ENCODE peak calls at places on chromosomes 1 and 21, in seven cellular contexts. O is fibroblast of the conjunctiva; Y is stimulated activated CD8-positive, alpha-beta memory T cell treated with anti-CD3 and anti-CD28 coated beads, Interleukin-12 subunit alpha, Interleukin-12 subunit beta, amount 100 ng/mL, for 1 hour; V is ELR; B is activated CD8-positive, alpha-beta memory T cell treated with anti-CD3 and anti-CD28 coated beads, Interleukin-2, amount 50 U/mL, for 48 hours; Z is colonic mucosa; Q is RKO. P is an unnamed sample.

GRCh38 chr1:200429221-200429751 is 19.4 kb upstream of the ZNF281 start:
- DNase-seq in O (no peak), Y (no peak), V (peak), B (no peak), Z (no peak), Q (no peak), P (no peak)

GRCh38 chr1:54996359-54996868 is 2.3 kb upstream of the BSND start:
- DNase-seq in O (peak), Y (peak), V (peak), B (peak), Z (peak), Q (peak), P (peak)

GRCh38 chr1:35452086-35452485 is 105.1 kb downstream of the KIAA0319L start:
- DNase-seq in O (peak), Y (no peak), V (peak), B (no peak), Z (peak), Q (no peak), P (peak)

GRCh38 chr21:32457360-32457840 is 44.9 kb downstream of the EVA1C start:
- DNase-seq in O (no peak), Y (no peak), V (peak), B (no peak), Z (peak), Q (no peak), P (peak)

GRCh38 chr1:187413770-187414169 is 585.0 kb downstream of the PLA2G4A start:
- DNase-seq in O (no peak), Y (no peak), V (peak), B (no peak), Z (no peak), Q (peak), P (no peak)

GRCh38 chr1:99935534-99935933 is 34.3 kb upstream of the SLC35A3 start:
- DNase-seq in O (no peak), Y (no peak), V (no peak), B (no peak), Z (no peak), Q (no peak), P (no peak)

GRCh38 chr21:25961042-25961441 is 209.5 kb downstream of the APP start:
- DNase-seq in O (no peak), Y (no peak), V (no peak), B (no peak), Z (no peak), Q (no peak), P (no peak)

GRCh38 chr1:175822575-175822974 is 79.2 kb upstream of the TNR start:
- DNase-seq in O (no peak), Y (no peak), V (peak), B (no peak), Z (no peak), Q (peak), P (no peak)

GRCh38 chr1:47533176-47534039 is 95.6 kb downstream of the FOXD2 start:
- DNase-seq in O (peak), Y (no peak), V (peak), B (no peak), Z (no peak), Q (no peak), P (no peak)

GRCh38 chr21:34974162-34974981 is 74.7 kb downstream of the RUNX1 start:
- DNase-seq in O (no peak), Y (no peak), V (no peak), B (no peak), Z (no peak), Q (no peak), P (peak)

GRCh38 chr1:3292051-3292722 is 162.3 kb upstream of the ARHGEF16 start:
- DNase-seq in O (no peak), Y (no peak), V (no peak), B (no peak), Z (no peak), Q (no peak), P (no peak)

GRCh38 chr1:151763990-151764389 is 694 bp upstream of the MRPL9 start:
- DNase-seq in O (no peak), Y (no peak), V (peak), B (no peak), Z (no peak), Q (peak), P (no peak)

GRCh38 chr1:189764391-189765320 is 713.0 kb downstream of the BRINP3 start:
- DNase-seq in O (no peak), Y (no peak), V (no peak), B (no peak), Z (no peak), Q (no peak), P (no peak)

GRCh38 chr1:66599346-66599745 is 65.4 kb downstream of the SGIP1 start:
- DNase-seq in O (no peak), Y (no peak), V (no peak), B (no peak), Z (no peak), Q (no peak), P (no peak)

GRCh38 chr1:47189844-47190562 is at the start of gene PDZK1IP1:
- DNase-seq in O (peak), Y (no peak), V (peak), B (no peak), Z (peak), Q (no peak), P (peak)

GRCh38 chr1:228018961-228019721 is 12.3 kb downstream of the WNT3A start:
- DNase-seq in O (no peak), Y (no peak), V (no peak), B (peak), Z (no peak), Q (no peak), P (peak)

GRCh38 chr1:230851291-230851691 is 17.0 kb downstream of the C1orf198 start:
- DNase-seq in O (peak), Y (no peak), V (no peak), B (no peak), Z (no peak), Q (no peak), P (no peak)

GRCh38 chr21:37155216-37155615 is 82.2 kb downstream of the TTC3 start:
- DNase-seq in O (no peak), Y (no peak), V (peak), B (no peak), Z (no peak), Q (no peak), P (no peak)

GRCh38 chr1:243642936-243643335 is 207.1 kb downstream of the AKT3 start:
- DNase-seq in O (no peak), Y (no peak), V (peak), B (no peak), Z (no peak), Q (peak), P (no peak)

GRCh38 chr1:42403880-42404400 is 23.3 kb downstream of the RIMKLA start:
- DNase-seq in O (no peak), Y (no peak), V (peak), B (no peak), Z (no peak), Q (no peak), P (no peak)

GRCh38 chr1:115782571-115783281 is 14.2 kb upstream of the CASQ2 start:
- DNase-seq in O (peak), Y (no peak), V (peak), B (no peak), Z (no peak), Q (peak), P (no peak)

GRCh38 chr1:53275566-53275965 is 37.2 kb upstream of the MAGOH start:
- DNase-seq in O (no peak), Y (no peak), V (no peak), B (no peak), Z (no peak), Q (no peak), P (no peak)

GRCh38 chr1:84164567-84165021 is 20.5 kb downstream of the PRKACB start:
- DNase-seq in O (peak), Y (no peak), V (no peak), B (no peak), Z (no peak), Q (no peak), P (no peak)

GRCh38 chr1:29806646-29807319 is 570.5 kb downstream of the PTPRU start:
- DNase-seq in O (no peak), Y (no peak), V (no peak), B (peak), Z (no peak), Q (no peak), P (no peak)

GRCh38 chr1:162681127-162681435 is 48.8 kb downstream of the DDR2 start:
- DNase-seq in O (no peak), Y (no peak), V (no peak), B (no peak), Z (no peak), Q (no peak), P (no peak)

GRCh38 chr1:81437213-81437612 is 363.5 kb upstream of the ADGRL2 start:
- DNase-seq in O (no peak), Y (no peak), V (no peak), B (no peak), Z (no peak), Q (no peak), P (no peak)

GRCh38 chr1:153791856-153792253 is 16.6 kb downstream of the SLC27A3 start:
- DNase-seq in O (no peak), Y (no peak), V (peak), B (no peak), Z (no peak), Q (no peak), P (no peak)

GRCh38 chr1:158021721-158022120 is 28.3 kb downstream of the KIRREL1 start:
- DNase-seq in O (no peak), Y (no peak), V (no peak), B (no peak), Z (peak), Q (no peak), P (no peak)

GRCh38 chr1:208542309-208542708 is 298.1 kb upstream of the PLXNA2 start:
- DNase-seq in O (no peak), Y (no peak), V (peak), B (no peak), Z (no peak), Q (no peak), P (no peak)

GRCh38 chr1:90122679-90123340 is 127.9 kb downstream of the ZNF326 start:
- DNase-seq in O (no peak), Y (no peak), V (no peak), B (no peak), Z (no peak), Q (no peak), P (no peak)

GRCh38 chr1:18927082-18927653 is 24.8 kb upstream of the ALDH4A1 start:
- DNase-seq in O (no peak), Y (no peak), V (no peak), B (no peak), Z (no peak), Q (no peak), P (no peak)

GRCh38 chr1:166069390-166069789 is 97.4 kb downstream of the FAM78B start:
- DNase-seq in O (no peak), Y (no peak), V (peak), B (no peak), Z (no peak), Q (peak), P (no peak)